ENCODE peak calls at places on chromosomes 4 and X, in ten cellular contexts. C is CD8-positive, alpha-beta memory T cell; Y is brain microvascular endothelial cell; U is non-pigmented ciliary epithelial cell; N is hepatocyte; E is tibial artery; O is retina; A is nucleus accumbens; I is nephron progenitor cell; M is substantia nigra. D is an unnamed sample.

GRCh38 chr4:37719021-37719420 is 32.8 kb upstream of the RELL1 start:
- DNase-seq in E (no peak), C (no peak), A (no peak), N (no peak), Y (no peak), M (no peak), I (no peak), O (no peak), U (no peak), D (no peak)

GRCh38 chr4:107317596-107317995 is 281.5 kb upstream of the DKK2 start:
- DNase-seq in I (no peak), C (no peak), N (no peak), A (no peak), U (peak; percentile 15), E (no peak), M (no peak), O (no peak), Y (no peak), D (no peak)

GRCh38 chr4:13527983-13528822 is 16.1 kb downstream of the NKX3-2 start:
- DNase-seq in O (peak; percentile 30), E (no peak), I (no peak), C (no peak), A (no peak), U (no peak), M (no peak), N (no peak), Y (no peak), D (no peak)

GRCh38 chr4:54322817-54323417 is 93.8 kb downstream of the PDGFRA start:
- DNase-seq in U (peak; percentile 20), N (peak; percentile 88), E (peak; percentile 68), I (peak; percentile 74), Y (peak; percentile 47), O (peak; percentile 75), A (peak; percentile 19), M (peak; percentile 14), C (no peak), D (no peak)

GRCh38 chr4:4428966-4429875 is 42.3 kb downstream of the NSG1 start:
- DNase-seq in N (no peak), U (no peak), I (no peak), O (no peak), A (no peak), Y (no peak), C (no peak), E (no peak), M (no peak), D (no peak)

GRCh38 chr4:169345207-169345788 is 74.5 kb upstream of the SH3RF1 start:
- DNase-seq in Y (peak; percentile 23), I (no peak), U (no peak), M (peak; percentile 80), C (no peak), O (peak; percentile 10), E (no peak), N (no peak), A (peak; percentile 54), D (no peak)

GRCh38 chrX:120446503-120446902 is 22.6 kb downstream of the LAMP2 start:
- DNase-seq in I (no peak), M (no peak), O (no peak), N (no peak), U (no peak), Y (no peak), C (no peak), E (no peak), A (no peak), D (no peak)

GRCh38 chr4:88522702-88523324 is 763 bp downstream of the PYURF start:
- DNase-seq in A (no peak), I (peak; percentile 34), O (peak; percentile 76), N (peak; percentile 65), U (no peak), Y (peak; percentile 30), C (no peak), M (peak; percentile 40), E (no peak), D (no peak)

GRCh38 chrX:150693782-150694574 is 782 bp downstream of the MTMR1 start:
- DNase-seq in U (peak; percentile 28), M (peak; percentile 37), E (peak; percentile 66), Y (peak; percentile 63), A (no peak), N (peak; percentile 65), I (peak; percentile 51), C (peak; percentile 84), O (peak; percentile 47), D (no peak)